ENCODE peak calls at places on chromosomes 6 and 20, in nine cellular contexts. L, Y, J, Q, S, F, U, E and I are unnamed samples.

GRCh38 chr6:112007254-112007653 is 46.6 kb upstream of the CCN6 start:
- ATAC-seq in S (no peak), U (no peak), F (no peak), J (no peak), E (no peak), L (no peak), Q (peak; percentile 66), Y (peak; percentile 10), I (no peak)

GRCh38 chr6:50541941-50542340 is 171.4 kb upstream of the TFAP2D start:
- ATAC-seq in S (no peak), Q (no peak), L (no peak), E (no peak), U (no peak), J (no peak), Y (no peak), F (no peak), I (no peak)

GRCh38 chr20:59939052-59939878 is 840 bp downstream of the PPP1R3D start:
- ATAC-seq in Y (no peak), E (no peak), S (no peak), Q (peak; percentile 14), F (no peak), J (no peak), L (peak; percentile 14), U (no peak), I (no peak)

GRCh38 chr20:37538003-37538402 is 10.3 kb upstream of the BLCAP start:
- ATAC-seq in J (no peak), F (no peak), U (no peak), Y (peak; percentile 61), L (peak; percentile 55), Q (no peak), E (no peak), S (no peak), I (no peak)

GRCh38 chr6:161272600-161273355 is 1.1 kb downstream of the AGPAT4 start:
- ATAC-seq in L (no peak), Y (no peak), S (no peak), U (no peak), E (no peak), J (no peak), Q (no peak), F (no peak), I (no peak)

GRCh38 chr6:17115251-17116089 is 13.6 kb downstream of the STMND1 start:
- ATAC-seq in L (peak; percentile 98), Y (peak; percentile 87), S (no peak), U (no peak), J (no peak), Q (no peak), F (no peak), E (no peak), I (no peak)

GRCh38 chr6:117617766-117618035 is 15.4 kb upstream of the GOPC start:
- ATAC-seq in S (no peak), U (no peak), E (no peak), Y (no peak), L (no peak), Q (no peak), F (no peak), J (no peak), I (no peak)

GRCh38 chr20:9427430-9427829 is 87.0 kb upstream of the LAMP5 start:
- ATAC-seq in S (no peak), Q (no peak), U (no peak), J (no peak), E (no peak), Y (no peak), L (no peak), F (no peak), I (no peak)